ENCODE peak calls at places on chromosomes 5 and 9, in four cellular contexts. One of them, this sample, is unnamed. For H3K9me3, the result is how much of the 10 kb centered on the place peaks cover.

GRCh38 chr5:122430328-122430586 is 118.2 kb downstream of the SNCAIP start:
- DNase-seq in effector memory CD4-positive, alpha-beta T cell: no peak
- DNase-seq in fibroblast of lung: no peak
- DNase-seq in AG04450: no peak
- DNase-seq in this sample: no peak

GRCh38 chr9:85516976-85517637 is 224.6 kb downstream of the AGTPBP1 start:
- DNase-seq in fibroblast of lung: no peak
- DNase-seq in AG04450: no peak
- DNase-seq in effector memory CD4-positive, alpha-beta T cell: no peak
- DNase-seq in this sample: no peak

GRCh38 chr5:180180198-180180820 is 28.7 kb downstream of the RASGEF1C start:
- DNase-seq in AG04450: no peak
- DNase-seq in effector memory CD4-positive, alpha-beta T cell: no peak
- DNase-seq in fibroblast of lung: no peak
- DNase-seq in this sample: no peak

GRCh38 chr9:3502560-3503398 is 23.0 kb downstream of the RFX3 start:
- DNase-seq in fibroblast of lung: peak
- DNase-seq in AG04450: no peak
- DNase-seq in effector memory CD4-positive, alpha-beta T cell: no peak
- DNase-seq in this sample: no peak

GRCh38 chr5:154519375-154519774 is 41.3 kb upstream of the HAND1 start:
- DNase-seq in fibroblast of lung: peak
- DNase-seq in effector memory CD4-positive, alpha-beta T cell: no peak
- DNase-seq in AG04450: no peak
- DNase-seq in this sample: no peak

GRCh38 chr5:52760695-52761366 is 26.9 kb upstream of the ITGA1 start:
- DNase-seq in AG04450: no peak
- DNase-seq in fibroblast of lung: no peak
- DNase-seq in effector memory CD4-positive, alpha-beta T cell: no peak
- DNase-seq in this sample: no peak

GRCh38 chr9:136308262-136309053 is 4.6 kb upstream of the CCDC187 start:
- DNase-seq in effector memory CD4-positive, alpha-beta T cell: no peak
- DNase-seq in AG04450: no peak
- DNase-seq in fibroblast of lung: no peak
- DNase-seq in this sample: no peak

GRCh38 chr5:170986598-170986997 is 124.8 kb downstream of the RANBP17 start:
- DNase-seq in effector memory CD4-positive, alpha-beta T cell: no peak
- DNase-seq in fibroblast of lung: peak
- DNase-seq in AG04450: no peak
- DNase-seq in this sample: no peak

GRCh38 chr5:179865471-179866240 is 7.0 kb upstream of the MRNIP start:
- DNase-seq in AG04450: no peak
- DNase-seq in effector memory CD4-positive, alpha-beta T cell: no peak
- DNase-seq in fibroblast of lung: no peak
- DNase-seq in this sample: no peak

GRCh38 chr9:119005162-119005561 is 364.1 kb downstream of the BRINP1 start:
- DNase-seq in AG04450: no peak
- DNase-seq in effector memory CD4-positive, alpha-beta T cell: no peak
- DNase-seq in fibroblast of lung: peak
- DNase-seq in this sample: no peak

GRCh38 chr5:84287964-84288363 is 96.7 kb downstream of the EDIL3 start:
- DNase-seq in effector memory CD4-positive, alpha-beta T cell: no peak
- DNase-seq in AG04450: peak
- DNase-seq in fibroblast of lung: peak
- DNase-seq in this sample: no peak

GRCh38 chr9:18427691-18428090 is 46.3 kb upstream of the ADAMTSL1 start:
- DNase-seq in fibroblast of lung: no peak
- DNase-seq in effector memory CD4-positive, alpha-beta T cell: no peak
- DNase-seq in AG04450: no peak
- DNase-seq in this sample: no peak

GRCh38 chr9:93669116-93669957 is 93.0 kb downstream of the PHF2 start:
- DNase-seq in effector memory CD4-positive, alpha-beta T cell: no peak
- DNase-seq in fibroblast of lung: no peak
- DNase-seq in AG04450: no peak
- DNase-seq in this sample: no peak

GRCh38 chr5:40240671-40241070 is 439.0 kb upstream of the PTGER4 start:
- DNase-seq in AG04450: no peak
- DNase-seq in effector memory CD4-positive, alpha-beta T cell: no peak
- DNase-seq in fibroblast of lung: no peak
- DNase-seq in this sample: no peak

GRCh38 chr9:89483592-89484474 is 14.1 kb downstream of the SEMA4D start:
- DNase-seq in AG04450: no peak
- DNase-seq in effector memory CD4-positive, alpha-beta T cell: peak
- DNase-seq in fibroblast of lung: no peak
- DNase-seq in this sample: no peak

GRCh38 chr9:2414465-2414864 is 207.1 kb upstream of the VLDLR start:
- DNase-seq in fibroblast of lung: peak
- DNase-seq in AG04450: no peak
- DNase-seq in effector memory CD4-positive, alpha-beta T cell: no peak
- DNase-seq in this sample: no peak

GRCh38 chr9:115513148-115513547 is 395.2 kb upstream of the TNC start:
- DNase-seq in fibroblast of lung: no peak
- DNase-seq in effector memory CD4-positive, alpha-beta T cell: no peak
- DNase-seq in AG04450: no peak
- DNase-seq in this sample: no peak

GRCh38 chr9:134267305-134268265 is 58.7 kb upstream of the RXRA start:
- DNase-seq in AG04450: no peak
- DNase-seq in fibroblast of lung: no peak
- DNase-seq in effector memory CD4-positive, alpha-beta T cell: no peak
- DNase-seq in this sample: no peak

GRCh38 chr9:137881591-137882505 is 4.3 kb downstream of the CACNA1B start:
- DNase-seq in effector memory CD4-positive, alpha-beta T cell: no peak
- DNase-seq in AG04450: no peak
- DNase-seq in fibroblast of lung: no peak
- DNase-seq in this sample: no peak

GRCh38 chr5:40873481-40873880 is 32.3 kb downstream of the CARD6 start:
- DNase-seq in effector memory CD4-positive, alpha-beta T cell: no peak
- DNase-seq in fibroblast of lung: no peak
- DNase-seq in AG04450: no peak
- DNase-seq in this sample: no peak

GRCh38 chr9:37978983-37979382 is 75.1 kb upstream of the SLC25A51 start:
- DNase-seq in fibroblast of lung: no peak
- DNase-seq in AG04450: no peak
- DNase-seq in effector memory CD4-positive, alpha-beta T cell: no peak
- DNase-seq in this sample: no peak

GRCh38 chr5:322942-323879 is 1.7 kb downstream of the AHRR start:
- DNase-seq in AG04450: no peak
- DNase-seq in fibroblast of lung: peak
- DNase-seq in effector memory CD4-positive, alpha-beta T cell: no peak
- DNase-seq in this sample: no peak

GRCh38 chr9:32866292-32866691 is 83.0 kb downstream of the TMEM215 start:
- DNase-seq in fibroblast of lung: peak
- DNase-seq in AG04450: no peak
- DNase-seq in effector memory CD4-positive, alpha-beta T cell: no peak
- DNase-seq in this sample: no peak

GRCh38 chr5:141236516-141237313 is 8.5 kb upstream of the PCDHB15 start:
- DNase-seq in AG04450: no peak
- DNase-seq in fibroblast of lung: no peak
- DNase-seq in effector memory CD4-positive, alpha-beta T cell: no peak
- DNase-seq in this sample: no peak
- H3K9me3 ChIP-seq in AG04450: under half
- H3K9me3 ChIP-seq in fibroblast of lung: under half
- H3K9me3 ChIP-seq in effector memory CD4-positive, alpha-beta T cell: under half
- H3K9me3 ChIP-seq in this sample: under half

GRCh38 chr5:118999696-119000095 is 11.3 kb upstream of the DTWD2 start:
- DNase-seq in effector memory CD4-positive, alpha-beta T cell: no peak
- DNase-seq in fibroblast of lung: no peak
- DNase-seq in AG04450: no peak
- DNase-seq in this sample: no peak
- H3K9me3 ChIP-seq in effector memory CD4-positive, alpha-beta T cell: under half
- H3K9me3 ChIP-seq in fibroblast of lung: under half
- H3K9me3 ChIP-seq in AG04450: under half
- H3K9me3 ChIP-seq in this sample: under half

GRCh38 chr5:1453613-1454012 is 8.4 kb upstream of the SLC6A3 start:
- DNase-seq in AG04450: no peak
- DNase-seq in fibroblast of lung: no peak
- DNase-seq in effector memory CD4-positive, alpha-beta T cell: no peak
- DNase-seq in this sample: no peak
- H3K9me3 ChIP-seq in AG04450: under half
- H3K9me3 ChIP-seq in fibroblast of lung: under half
- H3K9me3 ChIP-seq in effector memory CD4-positive, alpha-beta T cell: under half
- H3K9me3 ChIP-seq in this sample: under half

GRCh38 chr5:77635617-77636422 is 2.7 kb downstream of the OTP start:
- DNase-seq in AG04450: no peak
- DNase-seq in effector memory CD4-positive, alpha-beta T cell: no peak
- DNase-seq in fibroblast of lung: no peak
- DNase-seq in this sample: no peak

GRCh38 chr5:77637170-77638074 is 1.1 kb downstream of the OTP start:
- DNase-seq in AG04450: no peak
- DNase-seq in effector memory CD4-positive, alpha-beta T cell: no peak
- DNase-seq in fibroblast of lung: no peak
- DNase-seq in this sample: no peak

GRCh38 chr5:77636423-77637169 is 1.9 kb downstream of the OTP start:
- DNase-seq in fibroblast of lung: no peak
- DNase-seq in effector memory CD4-positive, alpha-beta T cell: no peak
- DNase-seq in AG04450: no peak
- DNase-seq in this sample: no peak

GRCh38 chr5:77632526-77633268 is 5.8 kb downstream of the OTP start:
- DNase-seq in AG04450: no peak
- DNase-seq in effector memory CD4-positive, alpha-beta T cell: no peak
- DNase-seq in fibroblast of lung: no peak
- DNase-seq in this sample: no peak

DNA sequence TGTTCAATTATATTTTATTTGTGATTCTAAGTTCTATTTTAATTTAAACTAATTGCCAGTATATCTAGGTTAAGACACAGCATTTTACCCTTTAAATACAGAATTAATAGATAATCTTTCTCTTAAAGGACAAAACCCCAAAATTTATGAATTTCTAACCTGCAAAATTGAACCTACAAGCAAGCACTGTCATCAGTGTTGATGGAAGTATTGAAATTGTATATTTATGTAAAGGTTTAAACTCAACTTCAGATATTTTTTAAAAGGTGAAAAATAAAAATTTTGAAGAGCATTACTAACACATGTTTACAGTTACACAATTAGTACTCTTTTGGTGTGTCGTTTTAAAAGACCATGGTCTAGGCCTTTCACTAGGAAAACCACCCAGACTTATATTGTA is 3.4 kb downstream of the OTP start:
- DNase-seq in effector memory CD4-positive, alpha-beta T cell: no peak
- DNase-seq in fibroblast of lung: no peak
- DNase-seq in AG04450: no peak
- DNase-seq in this sample: no peak
- H3K9me3 ChIP-seq in effector memory CD4-positive, alpha-beta T cell: under half
- H3K9me3 ChIP-seq in fibroblast of lung: under half
- H3K9me3 ChIP-seq in AG04450: under half
- H3K9me3 ChIP-seq in this sample: under half

GRCh38 chr9:122609810-122610209 is 4.7 kb upstream of the OR1Q1 start:
- DNase-seq in effector memory CD4-positive, alpha-beta T cell: no peak
- DNase-seq in fibroblast of lung: no peak
- DNase-seq in AG04450: no peak
- DNase-seq in this sample: no peak
- H3K9me3 ChIP-seq in effector memory CD4-positive, alpha-beta T cell: under half
- H3K9me3 ChIP-seq in fibroblast of lung: under half
- H3K9me3 ChIP-seq in AG04450: under half
- H3K9me3 ChIP-seq in this sample: under half

This sample was measured in prostate gland.